ENCODE peak calls at places on chromosome 7, in seven cellular contexts. One of them, this sample, is unnamed.
A peak's percentile ranks its signal among the peaks of the same experiment; 100 is the strongest.

GRCh38 chr7:98511175-98511574 is 105.9 kb upstream of the NPTX2 start:
- DNase-seq in astrocyte of the spinal cord: no peak
- DNase-seq in heart left ventricle: no peak
- DNase-seq in body of pancreas: no peak
- DNase-seq in BE2C: no peak
- DNase-seq in choroid plexus epithelial cell: no peak
- DNase-seq in lower lobe of right lung: no peak
- DNase-seq in this sample: no peak

GRCh38 chr7:139776486-139777303 is 1.1 kb downstream of the HIPK2 start:
- DNase-seq in lower lobe of right lung: no peak
- DNase-seq in choroid plexus epithelial cell: peak; percentile 76
- DNase-seq in astrocyte of the spinal cord: peak; percentile 76
- DNase-seq in BE2C: peak; percentile 10
- DNase-seq in body of pancreas: peak; percentile 46
- DNase-seq in heart left ventricle: no peak
- DNase-seq in this sample: peak; percentile 70

GRCh38 chr7:132123763-132124162 is 452.5 kb downstream of the PLXNA4 start:
- DNase-seq in heart left ventricle: no peak
- DNase-seq in body of pancreas: no peak
- DNase-seq in choroid plexus epithelial cell: no peak
- DNase-seq in lower lobe of right lung: no peak
- DNase-seq in astrocyte of the spinal cord: no peak
- DNase-seq in BE2C: no peak
- DNase-seq in this sample: no peak

GRCh38 chr7:98856021-98856422 is 13.8 kb downstream of the TMEM130 start:
- DNase-seq in choroid plexus epithelial cell: peak; percentile 34
- DNase-seq in body of pancreas: no peak
- DNase-seq in heart left ventricle: no peak
- DNase-seq in astrocyte of the spinal cord: no peak
- DNase-seq in BE2C: no peak
- DNase-seq in lower lobe of right lung: no peak
- DNase-seq in this sample: no peak

GRCh38 chr7:44486693-44487092 is 3.8 kb downstream of the NUDCD3 start:
- DNase-seq in choroid plexus epithelial cell: peak; percentile 31
- DNase-seq in lower lobe of right lung: no peak
- DNase-seq in astrocyte of the spinal cord: no peak
- DNase-seq in heart left ventricle: no peak
- DNase-seq in body of pancreas: peak; percentile 75
- DNase-seq in BE2C: no peak
- DNase-seq in this sample: peak; percentile 61

GRCh38 chr7:75045881-75046280 is 27.7 kb downstream of the RCC1L start:
- DNase-seq in astrocyte of the spinal cord: no peak
- DNase-seq in choroid plexus epithelial cell: no peak
- DNase-seq in heart left ventricle: no peak
- DNase-seq in body of pancreas: no peak
- DNase-seq in BE2C: no peak
- DNase-seq in lower lobe of right lung: no peak
- DNase-seq in this sample: no peak

GRCh38 chr7:149818536-149818840 is 19.7 kb upstream of the ZNF862 start:
- DNase-seq in body of pancreas: no peak
- DNase-seq in choroid plexus epithelial cell: no peak
- DNase-seq in BE2C: no peak
- DNase-seq in heart left ventricle: no peak
- DNase-seq in astrocyte of the spinal cord: no peak
- DNase-seq in lower lobe of right lung: peak; percentile 31
- DNase-seq in this sample: no peak

GRCh38 chr7:120521761-120522737 is 249.1 kb downstream of the KCND2 start:
- DNase-seq in body of pancreas: no peak
- DNase-seq in astrocyte of the spinal cord: no peak
- DNase-seq in BE2C: no peak
- DNase-seq in heart left ventricle: no peak
- DNase-seq in lower lobe of right lung: no peak
- DNase-seq in choroid plexus epithelial cell: no peak
- DNase-seq in this sample: no peak

GRCh38 chr7:92754756-92755581 is 81.4 kb downstream of the CDK6 start:
- DNase-seq in choroid plexus epithelial cell: no peak
- DNase-seq in body of pancreas: no peak
- DNase-seq in heart left ventricle: peak; percentile 37
- DNase-seq in BE2C: peak; percentile 51
- DNase-seq in lower lobe of right lung: no peak
- DNase-seq in astrocyte of the spinal cord: peak; percentile 49
- DNase-seq in this sample: no peak

GRCh38 chr7:101507791-101508252 is 121.3 kb downstream of the MYL10 start:
- DNase-seq in astrocyte of the spinal cord: peak; percentile 28
- DNase-seq in heart left ventricle: no peak
- DNase-seq in choroid plexus epithelial cell: peak; percentile 37
- DNase-seq in BE2C: peak; percentile 75
- DNase-seq in body of pancreas: peak; percentile 35
- DNase-seq in lower lobe of right lung: no peak
- DNase-seq in this sample: peak; percentile 36

GRCh38 chr7:22660293-22660692 is 66.7 kb upstream of the IL6 start:
- DNase-seq in body of pancreas: no peak
- DNase-seq in heart left ventricle: no peak
- DNase-seq in astrocyte of the spinal cord: no peak
- DNase-seq in choroid plexus epithelial cell: no peak
- DNase-seq in BE2C: no peak
- DNase-seq in lower lobe of right lung: no peak
- DNase-seq in this sample: no peak

GRCh38 chr7:25776737-25777109 is 375.3 kb upstream of the NFE2L3 start:
- DNase-seq in heart left ventricle: no peak
- DNase-seq in BE2C: no peak
- DNase-seq in lower lobe of right lung: no peak
- DNase-seq in choroid plexus epithelial cell: no peak
- DNase-seq in body of pancreas: no peak
- DNase-seq in astrocyte of the spinal cord: no peak
- DNase-seq in this sample: no peak

GRCh38 chr7:32150039-32150438 is 79.8 kb upstream of the PDE1C start:
- DNase-seq in choroid plexus epithelial cell: no peak
- DNase-seq in heart left ventricle: peak; percentile 87
- DNase-seq in lower lobe of right lung: no peak
- DNase-seq in BE2C: no peak
- DNase-seq in body of pancreas: no peak
- DNase-seq in astrocyte of the spinal cord: no peak
- DNase-seq in this sample: no peak

GRCh38 chr7:100865372-100865911 is 1.7 kb upstream of the TRIP6 start:
- DNase-seq in lower lobe of right lung: no peak
- DNase-seq in heart left ventricle: no peak
- DNase-seq in choroid plexus epithelial cell: no peak
- DNase-seq in astrocyte of the spinal cord: peak; percentile 47
- DNase-seq in body of pancreas: no peak
- DNase-seq in BE2C: peak; percentile 47
- DNase-seq in this sample: no peak

GRCh38 chr7:131425992-131426391 is 98.3 kb downstream of the MKLN1 start:
- DNase-seq in astrocyte of the spinal cord: no peak
- DNase-seq in choroid plexus epithelial cell: no peak
- DNase-seq in BE2C: no peak
- DNase-seq in lower lobe of right lung: no peak
- DNase-seq in body of pancreas: peak; percentile 28
- DNase-seq in heart left ventricle: no peak
- DNase-seq in this sample: no peak

GRCh38 chr7:24075426-24075810 is 208.6 kb upstream of the NPY start:
- DNase-seq in BE2C: no peak
- DNase-seq in astrocyte of the spinal cord: no peak
- DNase-seq in body of pancreas: no peak
- DNase-seq in lower lobe of right lung: no peak
- DNase-seq in heart left ventricle: no peak
- DNase-seq in choroid plexus epithelial cell: no peak
- DNase-seq in this sample: no peak

GRCh38 chr7:30285067-30285530 is 702 bp downstream of the ZNRF2 start:
- DNase-seq in body of pancreas: peak; percentile 49
- DNase-seq in heart left ventricle: no peak
- DNase-seq in lower lobe of right lung: peak; percentile 65
- DNase-seq in BE2C: peak; percentile 46
- DNase-seq in choroid plexus epithelial cell: peak; percentile 30
- DNase-seq in astrocyte of the spinal cord: no peak
- DNase-seq in this sample: no peak

GRCh38 chr7:29146888-29147609 is 712 bp upstream of the CPVL start:
- DNase-seq in lower lobe of right lung: no peak
- DNase-seq in choroid plexus epithelial cell: no peak
- DNase-seq in body of pancreas: peak; percentile 28
- DNase-seq in astrocyte of the spinal cord: no peak
- DNase-seq in heart left ventricle: peak; percentile 86
- DNase-seq in BE2C: no peak
- DNase-seq in this sample: peak; percentile 10

DNA sequence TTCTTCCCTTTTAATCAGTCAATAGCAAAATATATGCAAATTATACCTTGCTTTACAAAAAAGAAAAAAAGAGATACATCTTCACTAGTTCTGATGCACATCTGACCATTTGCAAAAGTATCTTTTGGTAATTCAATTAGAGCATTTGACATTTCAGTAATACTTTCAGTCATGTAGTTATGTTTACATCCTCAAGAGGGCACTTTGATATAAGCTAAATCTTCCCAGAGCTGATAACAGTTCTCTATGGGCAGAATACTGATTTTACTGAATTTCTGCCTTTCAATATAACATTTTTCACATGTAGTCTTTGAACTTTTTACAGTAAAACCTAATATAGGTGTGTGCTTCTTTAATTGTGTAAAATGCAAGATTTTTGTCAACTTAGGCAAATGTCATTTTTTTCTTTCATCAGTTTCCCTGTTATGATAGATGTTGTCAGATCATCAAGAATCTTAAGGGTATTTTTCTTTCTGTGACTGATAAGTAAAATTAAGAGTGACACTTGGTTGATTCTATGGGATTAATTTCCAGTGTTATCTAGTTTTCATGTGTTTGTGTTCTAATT is 703.5 kb upstream of the SEMA3D start:
- DNase-seq in BE2C: no peak
- DNase-seq in lower lobe of right lung: no peak
- DNase-seq in body of pancreas: no peak
- DNase-seq in astrocyte of the spinal cord: peak; percentile 31
- DNase-seq in choroid plexus epithelial cell: peak; percentile 54
- DNase-seq in heart left ventricle: no peak
- DNase-seq in this sample: peak; percentile 42
- TF ChIP-seq CTCF in BE2C: peak; percentile 58
- TF ChIP-seq CTCF in lower lobe of right lung: peak; percentile 47
- TF ChIP-seq CTCF in body of pancreas: peak; percentile 65
- TF ChIP-seq CTCF in astrocyte of the spinal cord: peak; percentile 46
- TF ChIP-seq CTCF in choroid plexus epithelial cell: peak; percentile 55
- TF ChIP-seq CTCF in heart left ventricle: peak; percentile 51
- TF ChIP-seq CTCF in this sample: peak; percentile 54

DNA sequence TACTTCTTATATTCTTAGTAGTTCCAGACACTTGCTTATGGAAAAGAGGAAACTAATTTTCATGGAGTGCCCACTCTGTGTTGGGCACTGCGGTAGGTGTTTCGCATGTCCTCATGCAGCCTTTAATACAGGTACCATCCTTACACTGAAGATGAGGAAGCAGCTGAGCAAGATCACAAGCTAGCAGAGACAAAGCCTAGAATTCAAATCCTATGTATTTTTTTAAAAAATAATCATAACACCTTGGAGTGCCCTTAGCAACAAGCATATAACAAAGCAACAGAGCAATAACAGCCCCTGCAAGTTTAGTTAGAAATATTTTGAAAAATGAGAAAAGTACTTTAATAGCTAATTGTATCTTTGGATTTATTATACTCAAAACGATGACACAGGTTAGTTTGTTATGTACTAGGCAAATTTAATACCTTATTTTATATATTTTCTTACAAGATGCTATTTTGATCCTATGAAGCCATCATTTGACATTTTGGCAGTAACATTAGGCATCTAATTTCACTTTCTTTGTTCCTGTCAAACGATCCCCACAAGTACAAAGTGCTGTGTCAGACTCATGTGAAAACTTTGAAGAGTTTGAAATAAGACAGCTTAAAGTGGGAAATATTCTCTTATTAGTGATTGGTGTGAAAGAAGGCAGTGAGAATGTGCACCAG is 245.8 kb downstream of the CDK14 start:
- DNase-seq in BE2C: no peak
- DNase-seq in heart left ventricle: no peak
- DNase-seq in astrocyte of the spinal cord: no peak
- DNase-seq in choroid plexus epithelial cell: no peak
- DNase-seq in lower lobe of right lung: no peak
- DNase-seq in body of pancreas: no peak
- DNase-seq in this sample: no peak
- H3K4me3 ChIP-seq in BE2C: no peak overlapping the region
- H3K4me3 ChIP-seq in heart left ventricle: no peak overlapping the region
- H3K4me3 ChIP-seq in astrocyte of the spinal cord: no peak overlapping the region
- H3K4me3 ChIP-seq in choroid plexus epithelial cell: no peak overlapping the region
- H3K4me3 ChIP-seq in lower lobe of right lung: no peak overlapping the region
- H3K4me3 ChIP-seq in body of pancreas: no peak overlapping the region
- H3K4me3 ChIP-seq in this sample: no peak overlapping the region

DNA sequence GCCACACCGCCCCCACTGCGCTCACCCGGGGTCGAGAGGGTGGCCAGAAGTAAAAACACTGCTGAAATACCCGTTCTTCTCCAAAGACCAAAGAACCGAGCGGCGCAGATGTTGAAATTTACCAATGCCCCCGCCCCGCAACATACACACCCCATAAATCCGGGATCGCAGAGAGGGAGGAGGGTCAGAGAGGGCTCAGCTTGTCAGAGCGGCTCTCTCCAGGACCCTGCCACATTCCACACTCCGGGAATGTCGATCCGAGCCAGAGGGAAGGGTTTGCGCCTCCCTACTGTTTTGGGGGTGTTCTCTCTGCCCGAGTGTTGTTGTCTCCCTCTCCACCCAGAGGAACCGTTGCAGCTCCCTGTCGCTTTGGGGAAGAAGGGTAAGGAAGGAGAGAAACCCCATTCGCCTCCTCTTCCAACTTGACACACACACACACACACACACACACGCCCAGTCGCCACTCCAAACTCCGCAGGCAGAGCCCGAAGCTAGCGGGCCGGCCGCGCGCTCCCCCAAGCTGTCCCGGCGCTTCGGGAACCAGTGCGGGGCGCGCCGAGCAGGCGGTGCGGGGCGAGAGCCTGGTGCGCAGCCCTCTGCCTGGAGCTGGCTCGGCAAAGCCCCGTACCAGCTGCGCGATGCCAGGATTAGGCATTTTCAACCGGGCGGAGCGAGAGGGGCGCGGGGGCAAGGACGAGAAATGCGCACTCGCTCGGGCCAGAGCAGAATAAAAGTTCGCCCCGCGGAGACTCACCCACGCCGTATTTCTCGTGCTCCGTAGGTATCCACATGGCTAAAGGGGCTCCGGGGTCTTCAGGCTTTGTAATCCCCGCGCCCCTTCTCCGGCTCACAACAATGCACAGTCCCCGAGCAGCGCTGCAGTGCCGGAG is 606 bp downstream of the DOCK4 start:
- DNase-seq in body of pancreas: peak; percentile 51
- DNase-seq in choroid plexus epithelial cell: peak; percentile 76
- DNase-seq in BE2C: peak; percentile 64
- DNase-seq in lower lobe of right lung: peak; percentile 80
- DNase-seq in astrocyte of the spinal cord: peak; percentile 64
- DNase-seq in heart left ventricle: peak; percentile 78
- DNase-seq in this sample: peak; percentile 76
- TF ChIP-seq CTCF in body of pancreas: no peak
- TF ChIP-seq CTCF in choroid plexus epithelial cell: no peak
- TF ChIP-seq CTCF in BE2C: no peak
- TF ChIP-seq CTCF in lower lobe of right lung: no peak
- TF ChIP-seq CTCF in astrocyte of the spinal cord: no peak
- TF ChIP-seq CTCF in heart left ventricle: no peak
- TF ChIP-seq CTCF in this sample: no peak

DNA sequence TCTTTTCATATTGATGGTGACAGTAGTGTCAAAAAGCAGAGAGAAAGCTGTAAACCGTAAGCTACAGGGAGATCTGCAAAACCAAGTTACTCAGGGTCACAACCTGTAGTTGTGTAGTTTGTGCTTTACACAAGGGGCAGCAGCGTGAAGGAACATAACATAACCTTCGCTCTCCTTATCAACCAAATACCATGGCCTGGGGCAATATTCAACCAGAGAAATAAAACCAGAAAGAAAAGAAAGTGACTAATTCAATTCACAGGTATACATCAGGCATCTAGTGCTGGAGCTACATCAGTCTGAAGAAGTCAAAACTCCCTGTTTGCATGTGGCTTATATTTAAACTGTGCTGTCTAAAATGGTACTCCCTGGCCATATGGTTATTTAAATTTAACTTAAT is 224.3 kb downstream of the TWIST1 start:
- DNase-seq in astrocyte of the spinal cord: no peak
- DNase-seq in BE2C: peak; percentile 26
- DNase-seq in choroid plexus epithelial cell: no peak
- DNase-seq in body of pancreas: no peak
- DNase-seq in heart left ventricle: no peak
- DNase-seq in lower lobe of right lung: no peak
- DNase-seq in this sample: no peak
- H3K4me3 ChIP-seq in astrocyte of the spinal cord: no peak overlapping the region
- H3K4me3 ChIP-seq in BE2C: no peak overlapping the region
- H3K4me3 ChIP-seq in choroid plexus epithelial cell: no peak overlapping the region
- H3K4me3 ChIP-seq in body of pancreas: no peak overlapping the region
- H3K4me3 ChIP-seq in heart left ventricle: no peak overlapping the region
- H3K4me3 ChIP-seq in lower lobe of right lung: no peak overlapping the region
- H3K4me3 ChIP-seq in this sample: no peak overlapping the region

This sample was measured in fibroblast of the aortic adventitia.